ENCODE peak calls at places on chromosome 2, in four cellular contexts. P is A549, R is IMR-90, O is hepatocyte. M is an unnamed sample. For H3K4me1, the result is how much of the 10 kb centered on the place peaks cover.

GRCh38 chr2:239828192-239828972 is 196.8 kb downstream of the NDUFA10 start:
- DNase-seq in P (no peak), R (no peak), O (no peak), M (no peak)

GRCh38 chr2:176161817-176162626 is 4.9 kb downstream of the HOXD3 start:
- DNase-seq in P (no peak), R (peak), O (no peak), M (no peak)

GRCh38 chr2:231257763-231258162 is 59.3 kb downstream of the ARMC9 start:
- DNase-seq in P (no peak), R (no peak), O (no peak), M (no peak)

GRCh38 chr2:165469417-165469816 is at the start of gene CSRNP3:
- DNase-seq in P (peak), R (peak), O (peak), M (peak)

GRCh38 chr2:173231042-173231441 is 123.6 kb upstream of the CDCA7 start:
- DNase-seq in P (no peak), R (no peak), O (no peak), M (no peak)

GRCh38 chr2:158586491-158586890 is 129.7 kb downstream of the PKP4 start:
- DNase-seq in P (peak), R (peak), O (peak), M (peak)

GRCh38 chr2:187577310-187577709 is 23.1 kb upstream of the TFPI start:
- DNase-seq in P (peak), R (no peak), O (peak), M (no peak)

GRCh38 chr2:165406053-165406628 is 63.4 kb upstream of the CSRNP3 start:
- DNase-seq in P (no peak), R (no peak), O (no peak), M (peak)

GRCh38 chr2:67295851-67296250 is 101.3 kb upstream of the ETAA1 start:
- DNase-seq in P (no peak), R (peak), O (no peak), M (peak)

GRCh38 chr2:30147196-30147714 is 448 bp downstream of the YPEL5 start:
- DNase-seq in P (no peak), R (no peak), O (peak), M (no peak)

GRCh38 chr2:48356701-48357322 is 173.1 kb upstream of the STON1 start:
- DNase-seq in P (no peak), R (peak), O (peak), M (no peak)

GRCh38 chr2:115165529-115166109 is 723.2 kb downstream of the DPP10 start:
- DNase-seq in P (peak), R (peak), O (peak), M (peak)

GRCh38 chr2:40034198-40034597 is 255.1 kb upstream of the THUMPD2 start:
- DNase-seq in P (no peak), R (peak), O (no peak), M (peak)

DNA sequence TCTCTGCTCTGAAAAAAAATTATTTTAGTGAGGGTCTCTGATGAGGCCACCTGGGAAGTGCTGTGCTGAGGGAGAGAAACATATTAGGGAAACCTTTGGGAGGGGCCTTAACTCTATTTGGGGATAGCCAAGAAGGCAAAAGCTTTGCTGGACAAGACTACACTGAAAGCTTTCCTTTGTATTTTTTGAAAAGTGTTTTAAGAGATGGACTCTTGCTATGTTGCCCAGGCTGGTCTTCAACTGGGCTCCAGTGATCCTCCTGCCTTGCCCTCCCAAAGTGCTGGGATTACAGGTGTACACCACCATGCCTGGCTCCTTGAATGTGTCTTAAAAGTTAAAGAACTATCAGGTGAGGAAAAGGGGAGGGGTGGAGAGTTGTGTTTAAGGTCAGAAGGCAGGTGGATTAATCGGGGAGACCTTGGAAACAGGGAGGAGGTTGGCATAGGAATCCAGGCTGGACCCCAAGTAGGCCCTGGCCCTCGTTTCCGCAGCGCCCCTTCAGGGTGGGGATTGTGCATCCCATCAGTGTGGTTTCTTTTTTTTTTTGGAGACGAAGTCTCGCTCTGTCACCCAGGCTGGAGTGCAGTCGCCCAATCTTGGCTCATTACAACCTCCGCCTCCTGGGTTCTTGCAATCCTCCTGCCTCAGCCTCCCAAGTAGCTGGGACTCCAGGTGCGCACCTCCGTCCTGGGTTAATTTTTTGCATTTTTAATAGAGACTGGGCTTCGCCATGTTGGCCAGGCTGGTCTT is 92.1 kb downstream of the MYCN start:
- DNase-seq in P (no peak), R (no peak), O (no peak), M (no peak)
- H3K27ac ChIP-seq in P (no peak), R (no peak), O (no peak), M (no peak)

GRCh38 chr2:128281852-128282245 is 36.8 kb downstream of the HS6ST1 start:
- DNase-seq in P (no peak), R (no peak), O (no peak), M (no peak)

GRCh38 chr2:128278979-128279378 is 39.7 kb downstream of the HS6ST1 start:
- DNase-seq in P (no peak), R (no peak), O (no peak), M (no peak)

GRCh38 chr2:128282246-128282975 is 36.3 kb downstream of the HS6ST1 start:
- DNase-seq in P (no peak), R (no peak), O (no peak), M (no peak)

GRCh38 chr2:128279786-128280701 is 38.6 kb downstream of the HS6ST1 start:
- DNase-seq in P (no peak), R (no peak), O (no peak), M (no peak)

DNA sequence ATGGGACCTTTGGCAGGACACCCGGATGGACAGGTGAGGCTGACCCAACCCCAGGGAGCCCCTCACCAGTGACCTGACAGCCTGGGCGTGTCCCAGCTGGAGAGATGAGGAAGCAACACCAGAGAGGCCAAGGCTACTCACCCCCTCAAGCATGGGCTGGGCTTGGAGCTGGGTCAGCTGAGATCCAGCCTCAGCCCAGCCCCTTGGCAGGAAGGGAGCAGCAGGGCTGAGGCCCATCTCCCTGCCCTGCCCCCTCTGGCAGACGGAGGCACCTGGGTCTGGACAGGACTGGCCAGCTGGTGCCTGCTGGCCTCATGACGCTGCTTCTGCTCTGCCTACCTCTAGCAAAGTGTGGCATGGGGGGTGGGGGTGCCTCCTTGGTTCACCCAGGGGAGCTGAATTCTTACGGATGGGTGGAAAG is 37.8 kb downstream of the HS6ST1 start:
- DNase-seq in P (no peak), R (no peak), O (no peak), M (no peak)
- TF ChIP-seq CTCF in P (no peak), R (no peak), O (no peak), M (no peak)

GRCh38 chr2:200812122-200813022 is 662 bp downstream of the BZW1 start:
- DNase-seq in P (peak), R (peak), O (peak), M (peak)

GRCh38 chr2:200809506-200810251 is 2.0 kb upstream of the BZW1 start:
- DNase-seq in P (no peak), R (peak), O (no peak), M (no peak)

GRCh38 chr2:200810252-200810650 is 1.5 kb upstream of the BZW1 start:
- DNase-seq in P (peak), R (peak), O (peak), M (peak)

GRCh38 chr2:200811336-200812121 is at the start of gene BZW1:
- DNase-seq in P (peak), R (peak), O (peak), M (peak)

DNA sequence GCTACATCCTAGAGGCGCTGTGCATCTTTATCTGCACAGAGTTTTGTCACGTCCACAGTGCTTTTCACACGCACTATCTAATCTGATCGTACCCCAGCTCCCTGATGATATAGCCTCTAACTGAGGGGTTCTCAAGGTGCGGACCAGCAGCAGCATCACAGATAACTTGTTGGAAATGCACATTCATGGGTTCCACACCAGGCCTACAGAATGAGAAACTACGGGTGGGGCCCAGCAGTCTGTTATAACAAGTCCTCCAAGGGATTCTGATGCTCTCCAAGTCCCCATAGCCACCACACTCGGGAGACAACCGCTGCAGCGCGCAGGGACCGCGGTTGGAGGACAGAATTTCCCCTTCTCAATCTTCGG is 759 bp upstream of the BZW1 start:
- DNase-seq in P (no peak), R (peak), O (no peak), M (no peak)
- H3K4me1 ChIP-seq in P (under half), R (under half), O (under half), M (under half)

GRCh38 chr2:9991829-9992273 is 40.4 kb downstream of the GRHL1 start:
- DNase-seq in P (no peak), R (no peak), O (no peak), M (no peak)

GRCh38 chr2:9991221-9991620 is 39.7 kb downstream of the GRHL1 start:
- DNase-seq in P (no peak), R (no peak), O (peak), M (no peak)

GRCh38 chr2:9995059-9995458 is 43.6 kb downstream of the GRHL1 start:
- DNase-seq in P (no peak), R (no peak), O (no peak), M (no peak)

GRCh38 chr2:9994462-9994861 is 43.0 kb downstream of the GRHL1 start:
- DNase-seq in P (no peak), R (no peak), O (no peak), M (no peak)

DNA sequence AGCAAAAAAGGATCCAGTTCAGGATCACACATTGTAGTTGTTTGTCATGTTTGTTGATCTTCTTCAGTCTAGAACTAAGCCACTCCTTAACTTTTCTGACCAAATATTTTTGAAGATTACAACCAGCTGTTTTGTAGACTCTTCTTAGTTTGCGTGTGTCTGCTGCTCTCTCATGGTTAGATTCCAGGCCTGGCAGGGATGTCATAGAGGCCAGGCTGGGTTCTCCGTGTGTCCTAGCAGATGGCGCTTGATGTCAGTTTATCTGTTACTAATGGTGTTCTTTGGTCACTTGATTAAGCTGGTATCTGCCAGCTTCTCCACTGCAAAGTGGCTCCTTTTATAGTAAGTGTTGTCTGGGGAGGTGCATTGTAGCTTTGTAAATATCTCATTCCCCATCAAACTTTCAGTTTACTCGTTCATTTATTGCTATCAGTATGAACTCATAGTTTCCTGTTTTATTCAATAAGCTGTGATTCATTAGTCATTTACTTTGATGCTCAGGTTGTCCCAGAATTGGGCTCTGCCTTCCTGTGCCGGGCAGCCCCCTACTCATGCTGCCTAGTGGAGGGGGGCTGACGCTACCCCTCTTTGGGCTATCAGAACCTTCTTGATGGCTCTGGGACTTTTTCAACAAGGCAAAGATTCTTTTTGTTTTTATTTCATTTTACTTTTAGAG is 42.1 kb downstream of the GRHL1 start:
- DNase-seq in P (no peak), R (no peak), O (no peak), M (no peak)
- H3K27ac ChIP-seq in P (no peak), R (no peak), O (no peak), M (no peak)

DNA sequence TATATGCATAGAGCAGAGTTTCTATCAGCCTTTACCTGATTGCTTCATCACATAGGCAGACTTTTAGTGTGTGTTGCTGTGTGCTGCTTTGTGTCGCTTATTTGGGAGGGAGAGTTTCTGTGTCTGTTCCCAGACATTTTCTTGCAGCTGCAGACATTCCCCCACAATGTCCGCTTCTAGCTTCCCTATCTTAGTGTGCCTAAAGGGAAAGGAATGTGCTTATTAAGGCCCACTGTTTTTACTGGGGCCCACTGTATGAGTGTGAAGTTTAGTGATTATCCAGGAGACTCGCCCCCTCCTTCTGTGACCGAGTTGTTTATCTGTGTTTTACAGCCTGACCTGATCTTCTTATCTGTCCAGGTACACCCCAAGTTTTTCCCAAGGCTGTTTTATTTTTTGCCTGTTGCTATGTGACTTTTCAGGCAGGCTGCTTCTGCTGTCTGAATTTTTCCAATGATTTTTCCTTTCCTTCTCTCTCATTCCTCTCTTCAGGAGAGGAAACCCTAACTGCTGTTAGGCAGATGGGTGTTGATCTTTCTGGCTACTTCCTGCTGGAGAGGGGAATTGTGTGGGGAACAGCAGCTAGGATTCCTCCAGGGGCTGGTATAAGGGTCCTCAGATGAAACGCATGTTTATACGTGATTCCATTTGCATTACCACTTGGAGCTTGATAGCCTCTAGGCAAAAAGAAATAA is 47.6 kb downstream of the STK17B start:
- DNase-seq in P (no peak), R (peak), O (peak), M (no peak)
- TF ChIP-seq CTCF in P (no peak), R (no peak), O (no peak), M (no peak)

GRCh38 chr2:55026202-55026601 is 24.0 kb downstream of the RTN4 start:
- DNase-seq in P (no peak), R (peak), O (no peak), M (peak)

GRCh38 chr2:55025627-55026026 is 24.6 kb downstream of the RTN4 start:
- DNase-seq in P (no peak), R (no peak), O (no peak), M (no peak)

GRCh38 chr2:55022486-55022885 is 27.8 kb downstream of the RTN4 start:
- DNase-seq in P (no peak), R (no peak), O (no peak), M (no peak)

GRCh38 chr2:55027226-55027625 is 23.0 kb downstream of the RTN4 start:
- DNase-seq in P (no peak), R (no peak), O (no peak), M (no peak)

DNA sequence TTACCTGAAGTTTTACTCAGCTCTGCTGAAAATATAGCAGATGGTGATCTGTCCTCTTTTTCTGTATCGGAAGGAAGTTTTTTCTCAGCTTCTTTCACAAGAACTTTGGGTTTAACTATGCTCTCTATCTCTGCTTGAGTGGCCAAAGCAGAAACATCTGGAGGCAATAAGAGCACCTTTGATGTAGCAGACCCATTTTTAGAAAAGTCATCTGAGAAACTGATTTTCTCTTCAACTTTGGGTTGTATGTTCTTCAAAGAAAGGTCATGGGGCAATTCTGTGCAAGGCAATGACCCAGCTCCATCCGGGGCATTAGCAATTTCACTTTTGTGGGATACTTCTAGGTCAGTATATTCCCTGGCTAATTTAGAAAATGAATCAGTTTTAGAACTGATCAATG is 25.2 kb downstream of the RTN4 start:
- DNase-seq in P (no peak), R (no peak), O (no peak), M (no peak)
- H3K4me1 ChIP-seq in P (under half), R (under half), O (under half), M (under half)

GRCh38 chr2:181818826-181819225 is 72.7 kb upstream of the ITPRID2 start:
- DNase-seq in P (no peak), R (no peak), O (no peak), M (no peak)

GRCh38 chr2:181822097-181822496 is 69.4 kb upstream of the ITPRID2 start:
- DNase-seq in P (no peak), R (no peak), O (no peak), M (no peak)

GRCh38 chr2:181813963-181814565 is 77.5 kb upstream of the ITPRID2 start:
- DNase-seq in P (peak), R (peak), O (peak), M (no peak)

GRCh38 chr2:181821064-181821463 is 70.5 kb upstream of the ITPRID2 start:
- DNase-seq in P (no peak), R (no peak), O (no peak), M (no peak)

DNA sequence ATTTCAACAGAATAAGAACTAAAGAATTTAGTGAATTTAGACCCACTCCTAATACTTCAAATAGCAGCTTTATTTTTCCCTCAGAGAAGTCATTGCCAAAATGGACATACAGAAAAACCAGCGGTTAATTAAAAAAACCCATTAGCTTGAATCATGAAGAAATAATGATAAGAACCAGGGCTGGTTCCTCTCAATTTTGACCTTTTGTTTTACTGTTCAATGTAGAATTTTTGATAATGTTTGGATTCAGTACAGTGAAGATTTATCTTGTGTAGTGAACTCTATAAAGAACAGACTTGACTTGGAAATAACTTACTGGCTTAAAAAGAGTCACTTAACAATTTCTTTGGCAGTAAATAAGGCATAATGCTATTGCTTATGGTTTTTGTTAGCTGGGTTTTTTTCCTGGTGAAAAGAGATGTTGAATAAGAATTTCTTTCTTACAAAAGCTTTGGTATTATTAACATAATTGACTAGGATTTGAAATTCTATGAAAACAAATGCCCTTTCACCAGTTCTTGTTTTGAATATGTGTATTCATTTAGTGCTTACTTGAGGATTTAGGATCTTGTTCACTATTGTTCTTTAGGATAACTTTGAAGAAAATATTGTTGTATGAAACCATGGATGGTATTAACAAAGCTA is 73.4 kb upstream of the ITPRID2 start:
- DNase-seq in P (no peak), R (no peak), O (no peak), M (no peak)
- H3K27ac ChIP-seq in P (no peak), R (no peak), O (peak), M (no peak)

DNA sequence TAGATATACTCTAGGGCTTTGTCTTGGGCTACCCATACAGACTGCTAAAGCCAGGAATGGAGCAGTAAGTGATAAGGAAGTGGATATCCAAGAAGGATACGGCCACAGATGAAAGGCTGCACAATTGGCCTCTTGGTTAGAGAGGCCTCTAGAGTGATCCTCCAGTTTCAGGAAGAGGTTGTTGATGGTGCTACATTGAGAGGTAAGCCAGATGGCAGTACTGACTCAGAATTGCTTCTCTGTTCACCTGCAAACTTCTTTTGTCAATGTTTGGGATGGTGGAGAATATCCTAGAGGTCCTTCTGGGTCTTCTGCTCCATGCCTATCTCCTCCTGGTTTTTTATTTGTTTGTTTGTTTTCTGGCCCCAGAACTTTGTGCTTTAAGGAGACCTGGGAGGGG is 226.8 kb upstream of the LRRTM1 start:
- DNase-seq in P (no peak), R (no peak), O (no peak), M (no peak)
- TF ChIP-seq CTCF in P (no peak), R (no peak), O (no peak), M (no peak)